ENCODE peak calls at places on chromosomes 11 and 22, in seven cellular contexts. W is activated T-cell treated with anti-CD3 and anti-CD28 coated beads, Interleukin-2, amount 50 U/mL, for 72 hours; H is KG1; V is sigmoid colon; K is AG09309; R is Kasumi-1; S is NCI-H1105 treated with DMSO at 0.1 percent for 48 hours. Y is an unnamed sample.

GRCh38 chr11:130431806-130432205 is 3.4 kb upstream of the ADAMTS8 start:
- DNase-seq in W (no peak), H (no peak), V (no peak), K (no peak), R (no peak), S (no peak), Y (no peak)

GRCh38 chr11:3674189-3674588 is 3.0 kb upstream of the CHRNA10 start:
- DNase-seq in W (no peak), H (no peak), V (no peak), K (no peak), R (no peak), S (no peak), Y (peak)

GRCh38 chr11:44094260-44094868 is 1.1 kb upstream of the EXT2 start:
- DNase-seq in W (peak), H (peak), V (peak), K (peak), R (peak), S (peak), Y (peak)

GRCh38 chr11:110075822-110076208 is 17.4 kb upstream of the ZC3H12C start:
- DNase-seq in W (no peak), H (no peak), V (no peak), K (no peak), R (no peak), S (no peak), Y (no peak)

GRCh38 chr11:127106142-127106541 is 105.6 kb upstream of the KIRREL3 start:
- DNase-seq in W (no peak), H (no peak), V (no peak), K (peak), R (no peak), S (peak), Y (peak)

GRCh38 chr22:38316340-38317236 is 645 bp downstream of the CSNK1E start:
- DNase-seq in W (peak), H (no peak), V (peak), K (no peak), R (peak), S (peak), Y (peak)

GRCh38 chr11:98545544-98546175 is 475.1 kb upstream of the CNTN5 start:
- DNase-seq in W (no peak), H (no peak), V (no peak), K (no peak), R (no peak), S (no peak), Y (no peak)

GRCh38 chr11:110679323-110679980 is 32.8 kb downstream of the ARHGAP20 start:
- DNase-seq in W (no peak), H (no peak), V (no peak), K (no peak), R (no peak), S (no peak), Y (peak)

GRCh38 chr22:30206964-30207363 is 39.6 kb downstream of the LIF start:
- DNase-seq in W (no peak), H (no peak), V (peak), K (no peak), R (no peak), S (no peak), Y (peak)

GRCh38 chr22:35480143-35480542 is 60.5 kb upstream of the RASD2 start:
- DNase-seq in W (no peak), H (no peak), V (peak), K (no peak), R (no peak), S (no peak), Y (peak)

GRCh38 chr11:9347100-9347499 is 32.7 kb upstream of the TMEM41B start:
- DNase-seq in W (no peak), H (peak), V (no peak), K (no peak), R (no peak), S (no peak), Y (peak)

GRCh38 chr11:116927163-116927772 is 89.8 kb upstream of the APOA1 start:
- DNase-seq in W (peak), H (no peak), V (no peak), K (no peak), R (no peak), S (no peak), Y (no peak)

GRCh38 chr11:304915-305833 is 2.4 kb upstream of the IFITM2 start:
- DNase-seq in W (peak), H (peak), V (peak), K (peak), R (peak), S (peak), Y (peak)

GRCh38 chr11:103700605-103701004 is 335.8 kb upstream of the DDI1 start:
- DNase-seq in W (no peak), H (no peak), V (no peak), K (peak), R (no peak), S (no peak), Y (peak)

GRCh38 chr11:86251285-86251830 is 6.8 kb downstream of the EED start:
- DNase-seq in W (no peak), H (no peak), V (no peak), K (no peak), R (no peak), S (no peak), Y (no peak)

GRCh38 chr22:30823015-30823370 is 128.3 kb downstream of the OSBP2 start:
- DNase-seq in W (no peak), H (no peak), V (no peak), K (no peak), R (no peak), S (no peak), Y (no peak)

GRCh38 chr11:15159085-15159484 is 44.4 kb downstream of the INSC start:
- DNase-seq in W (no peak), H (no peak), V (no peak), K (no peak), R (peak), S (no peak), Y (peak)

GRCh38 chr11:69044111-69045013 is 4.4 kb upstream of the TPCN2 start:
- DNase-seq in W (peak), H (no peak), V (peak), K (peak), R (peak), S (no peak), Y (peak)

GRCh38 chr11:798093-798713 is at the start of gene SLC25A22:
- DNase-seq in W (peak), H (peak), V (no peak), K (no peak), R (peak), S (peak), Y (peak)

GRCh38 chr22:24176630-24177029 is 4.7 kb upstream of the SUSD2 start:
- DNase-seq in W (no peak), H (no peak), V (peak), K (no peak), R (no peak), S (no peak), Y (no peak)

GRCh38 chr11:105054723-105055492 is 9.8 kb upstream of the CARD16 start:
- DNase-seq in W (no peak), H (no peak), V (no peak), K (no peak), R (no peak), S (no peak), Y (no peak)

GRCh38 chr11:44978961-44979331 is 28.3 kb upstream of the TP53I11 start:
- DNase-seq in W (no peak), H (no peak), V (no peak), K (no peak), R (no peak), S (peak), Y (peak)

GRCh38 chr11:60428517-60428916 is 855 bp upstream of the MS4A5 start:
- DNase-seq in W (no peak), H (no peak), V (no peak), K (no peak), R (no peak), S (peak), Y (peak)

GRCh38 chr11:76291576-76292526 is 85.5 kb upstream of the WNT11 start:
- DNase-seq in W (no peak), H (no peak), V (no peak), K (no peak), R (no peak), S (peak), Y (peak)

GRCh38 chr11:35014352-35014751 is 97.9 kb downstream of the PDHX start:
- DNase-seq in W (no peak), H (no peak), V (no peak), K (peak), R (no peak), S (no peak), Y (peak)

Y was measured in M059J.